ENCODE peak calls at places on chromosome X, in seven cellular contexts. D, E, H, T, P, K and Q are unnamed samples. For H3K9me3 and H3K4me1, the result is how much of the 10 kb centered on the place peaks cover.

GRCh38 chrX:45952030-45952429 is 593.2 kb downstream of the ZNF674 start:
- DNase-seq in D (no peak), E (no peak), H (peak), T (no peak), P (no peak), K (no peak), Q (no peak)

GRCh38 chrX:140572724-140573123 is 67.9 kb upstream of the SOX3 start:
- DNase-seq in D (no peak), E (peak), H (peak), T (no peak), P (peak), K (no peak), Q (peak)

GRCh38 chrX:13491061-13491460 is 78.3 kb upstream of the EGFL6 start:
- DNase-seq in D (no peak), E (no peak), H (no peak), T (no peak), P (no peak), K (no peak), Q (no peak)

GRCh38 chrX:116272881-116273280 is 102.3 kb downstream of the AGTR2 start:
- DNase-seq in D (no peak), E (peak), H (peak), T (no peak), P (no peak), K (no peak), Q (peak)

GRCh38 chrX:10529344-10529743 is 91.0 kb downstream of the MID1 start:
- DNase-seq in D (no peak), E (peak), H (peak), T (no peak), P (no peak), K (no peak), Q (no peak)

GRCh38 chrX:38332505-38332904 is 5.2 kb upstream of the RPGR start:
- DNase-seq in D (no peak), E (no peak), H (no peak), T (no peak), P (no peak), K (no peak), Q (no peak)

GRCh38 chrX:69466546-69466945 is 37.6 kb upstream of the NALF2 start:
- DNase-seq in D (no peak), E (no peak), H (no peak), T (no peak), P (no peak), K (no peak), Q (no peak)

GRCh38 chrX:15522464-15522863 is 21.9 kb downstream of the BMX start:
- DNase-seq in D (no peak), E (no peak), H (no peak), T (no peak), P (no peak), K (no peak), Q (no peak)

GRCh38 chrX:75365243-75365975 is 91.5 kb downstream of the UPRT start:
- DNase-seq in D (no peak), E (no peak), H (no peak), T (no peak), P (no peak), K (no peak), Q (no peak)

GRCh38 chrX:21374994-21375794 is 976 bp downstream of the CNKSR2 start:
- DNase-seq in D (peak), E (no peak), H (no peak), T (no peak), P (no peak), K (no peak), Q (peak)

GRCh38 chrX:13685126-13685763 is 3.7 kb upstream of the RAB9A start:
- DNase-seq in D (no peak), E (no peak), H (peak), T (no peak), P (no peak), K (no peak), Q (no peak)

GRCh38 chrX:34365482-34365881 is 233.4 kb upstream of the FAM47A start:
- DNase-seq in D (no peak), E (peak), H (peak), T (no peak), P (no peak), K (no peak), Q (peak)

GRCh38 chrX:10190367-10190766 is 33.6 kb downstream of the CLCN4 start:
- DNase-seq in D (no peak), E (peak), H (peak), T (no peak), P (peak), K (no peak), Q (peak)

GRCh38 chrX:14027031-14027430 is 2.7 kb downstream of the GEMIN8 start:
- DNase-seq in D (no peak), E (peak), H (peak), T (no peak), P (no peak), K (no peak), Q (no peak)

DNA sequence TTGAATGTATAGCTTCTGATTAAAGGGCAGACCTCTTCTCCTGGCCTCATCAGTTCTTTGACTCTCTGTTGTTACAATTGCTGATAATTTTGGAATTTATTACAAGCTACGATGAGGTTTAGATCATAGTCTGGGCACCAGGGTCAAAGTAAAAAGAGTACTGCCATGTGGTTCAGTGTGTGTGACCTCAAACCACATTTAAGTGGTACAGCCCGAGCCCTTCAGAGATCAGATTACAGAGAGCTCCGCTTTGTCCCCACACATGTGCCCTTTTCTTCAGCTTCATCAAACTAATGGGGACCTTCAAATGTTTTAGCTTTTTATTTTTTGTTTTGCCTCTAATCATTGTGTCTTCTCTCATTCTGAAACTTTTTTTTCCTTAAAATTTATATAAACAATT is 37.1 kb downstream of the SPANXN2 start:
- DNase-seq in D (no peak), E (no peak), H (no peak), T (no peak), P (no peak), K (no peak), Q (peak)
- H3K9me3 ChIP-seq in D (under half), E (under half), H (under half), T (under half), P (under half), K (under half), Q (under half)

DNA sequence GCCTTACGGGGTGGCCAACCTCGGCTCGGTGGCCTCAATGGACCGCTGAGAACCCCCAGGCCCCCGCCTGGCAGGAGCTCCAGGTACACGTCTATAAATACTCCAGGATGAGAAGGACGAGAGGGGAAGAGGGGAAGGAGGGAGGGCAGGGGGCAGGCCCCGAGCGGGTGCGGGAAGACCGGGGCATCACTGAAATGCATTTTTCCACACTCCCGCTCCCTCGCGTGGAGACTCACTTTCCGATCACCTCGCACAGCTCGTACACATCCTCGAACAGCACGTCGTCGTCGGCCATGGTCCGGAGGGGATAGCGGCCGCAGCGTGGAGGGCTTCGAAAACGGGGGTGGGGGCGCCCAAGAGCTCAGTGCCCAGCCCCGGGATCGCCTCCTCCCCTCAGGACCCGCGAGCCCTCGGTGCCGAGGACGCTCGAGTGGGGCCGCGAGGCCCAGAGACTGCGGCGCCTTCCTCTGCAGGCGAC is 621 bp downstream of the CASK start:
- DNase-seq in D (peak), E (peak), H (peak), T (no peak), P (peak), K (no peak), Q (peak)
- H3K4me3 ChIP-seq in D (peak), E (peak), H (peak), T (peak), P (peak), K (peak), Q (peak)

GRCh38 chrX:132022863-132023116 is 312 bp upstream of the STK26 start:
- DNase-seq in D (no peak), E (no peak), H (no peak), T (no peak), P (peak), K (no peak), Q (no peak)

GRCh38 chrX:132017431-132018185 is 5.5 kb upstream of the STK26 start:
- DNase-seq in D (no peak), E (no peak), H (no peak), T (no peak), P (no peak), K (no peak), Q (no peak)

GRCh38 chrX:132015875-132016274 is 7.2 kb upstream of the STK26 start:
- DNase-seq in D (no peak), E (no peak), H (no peak), T (no peak), P (no peak), K (no peak), Q (no peak)

GRCh38 chrX:132022115-132022862 is 813 bp upstream of the STK26 start:
- DNase-seq in D (no peak), E (peak), H (peak), T (no peak), P (peak), K (no peak), Q (peak)

GRCh38 chrX:132016628-132017430 is 6.3 kb upstream of the STK26 start:
- DNase-seq in D (no peak), E (no peak), H (no peak), T (no peak), P (no peak), K (no peak), Q (no peak)
- H3K4me1 ChIP-seq in D (under half), E (under half), H (under half), T (under half), P (under half), K (under half), Q (under half)

GRCh38 chrX:147811803-147812202 is 99.9 kb upstream of the FMR1 start:
- DNase-seq in D (no peak), E (no peak), H (no peak), T (no peak), P (no peak), K (no peak), Q (no peak)
- H3K9me3 ChIP-seq in D (under half), E (under half), H (under half), T (under half), P (under half), K (under half), Q (under half)

DNA sequence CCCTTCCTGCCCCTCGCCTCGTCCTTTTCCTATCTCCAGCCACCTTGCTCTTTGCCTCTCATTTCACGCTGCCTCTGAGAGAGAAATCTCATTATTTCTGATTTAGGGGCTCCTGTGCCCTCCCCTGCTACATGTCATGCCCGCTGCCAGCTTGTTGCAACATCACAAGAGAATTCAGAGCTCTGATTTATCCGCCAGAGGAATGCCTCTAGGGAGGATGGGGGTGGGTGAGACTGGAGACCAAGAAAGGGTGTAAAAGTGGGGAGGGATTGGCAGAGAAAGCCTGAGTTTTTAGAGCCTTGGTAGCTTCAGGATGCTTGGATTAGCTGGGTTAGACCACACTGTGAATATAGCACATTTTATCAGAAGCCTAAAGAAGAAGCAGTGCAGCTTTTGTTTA is 100.8 kb downstream of the NHS start:
- DNase-seq in D (no peak), E (peak), H (no peak), T (no peak), P (no peak), K (no peak), Q (no peak)
- H3K4me3 ChIP-seq in D (no peak), E (no peak), H (no peak), T (no peak), P (no peak), K (no peak), Q (no peak)

GRCh38 chrX:19879742-19880378 is 7.5 kb downstream of the SH3KBP1 start:
- DNase-seq in D (no peak), E (no peak), H (no peak), T (no peak), P (no peak), K (no peak), Q (no peak)
- H3K4me1 ChIP-seq in D (under half), E (under half), H (under half), T (under half), P (under half), K (under half), Q (under half)